ENCODE peak calls at places on chromosomes 11 and 22, in seven cellular contexts. U is EH; N is psoas muscle; I is activated naive CD4-positive, alpha-beta T cell; B is heart left ventricle; O is endodermal cell; P is endothelial cell of umbilical vein. K is an unnamed sample.

GRCh38 chr22:44404341-44405020 is 91.7 kb upstream of the SHISAL1 start:
- DNase-seq in U (peak), N (peak), I (no peak), B (peak), O (peak), P (no peak), K (no peak)

GRCh38 chr22:24486501-24486921 is 8.6 kb upstream of the UPB1 start:
- DNase-seq in U (peak), N (no peak), I (no peak), B (no peak), O (no peak), P (peak), K (no peak)

GRCh38 chr11:6968816-6969215 is 42.6 kb downstream of the ZNF215 start:
- DNase-seq in U (peak), N (no peak), I (no peak), B (no peak), O (no peak), P (no peak), K (no peak)

GRCh38 chr22:27581241-27581640 is 220.3 kb downstream of the MN1 start:
- DNase-seq in U (no peak), N (no peak), I (no peak), B (no peak), O (no peak), P (no peak), K (no peak)

GRCh38 chr11:65774525-65775306 is 6.1 kb downstream of the AP5B1 start:
- DNase-seq in U (no peak), N (no peak), I (no peak), B (no peak), O (no peak), P (no peak), K (no peak)

GRCh38 chr11:121802542-121802941 is 313.5 kb downstream of the BLID start:
- DNase-seq in U (no peak), N (no peak), I (no peak), B (peak), O (peak), P (no peak), K (peak)

GRCh38 chr11:126336646-126337045 is 18.8 kb upstream of the ST3GAL4 start:
- DNase-seq in U (no peak), N (no peak), I (no peak), B (no peak), O (no peak), P (peak), K (no peak)

GRCh38 chr11:110478410-110478809 is 48.7 kb downstream of the FDX1 start:
- DNase-seq in U (no peak), N (no peak), I (no peak), B (no peak), O (peak), P (no peak), K (no peak)

GRCh38 chr11:72263363-72263762 is 19.4 kb upstream of the PHOX2A start:
- DNase-seq in U (peak), N (no peak), I (no peak), B (no peak), O (no peak), P (peak), K (no peak)

GRCh38 chr11:117885777-117886176 is 9.3 kb upstream of the FXYD6 start:
- DNase-seq in U (no peak), N (peak), I (no peak), B (peak), O (peak), P (no peak), K (peak)

GRCh38 chr11:120073196-120073595 is 64.7 kb downstream of the TRIM29 start:
- DNase-seq in U (no peak), N (peak), I (no peak), B (no peak), O (no peak), P (no peak), K (no peak)

GRCh38 chr22:20881231-20881630 is 22.4 kb downstream of the SNAP29 start:
- DNase-seq in U (peak), N (no peak), I (no peak), B (no peak), O (no peak), P (no peak), K (no peak)